ENCODE peak calls at places on chromosomes 16 and 17, in nine cellular contexts. I, V, P, L, X, O, K, W and S are unnamed samples.

GRCh38 chr16:31529398-31530312 is 2.0 kb downstream of the AHSP start:
- DNase-seq in I (no peak), V (no peak), P (no peak), L (no peak), X (no peak), O (no peak), K (peak), W (no peak), S (no peak)

GRCh38 chr16:22004321-22004720 is 3.4 kb upstream of the PDZD9 start:
- DNase-seq in I (no peak), V (no peak), P (no peak), L (no peak), X (no peak), O (no peak), K (no peak), W (no peak), S (no peak)

GRCh38 chr17:82031303-82031884 is at the start of gene RAC3:
- DNase-seq in I (no peak), V (no peak), P (peak), L (no peak), X (no peak), O (no peak), K (no peak), W (no peak), S (no peak)

GRCh38 chr17:28086519-28086918 is 44.0 kb downstream of the NLK start:
- DNase-seq in I (no peak), V (no peak), P (peak), L (no peak), X (no peak), O (peak), K (no peak), W (no peak), S (no peak)

GRCh38 chr17:42072323-42073187 is 22.2 kb upstream of the C17orf113 start:
- DNase-seq in I (no peak), V (peak), P (no peak), L (no peak), X (no peak), O (no peak), K (peak), W (no peak), S (no peak)

GRCh38 chr16:20380782-20381181 is 23.8 kb downstream of the PDILT start:
- DNase-seq in I (no peak), V (no peak), P (no peak), L (no peak), X (no peak), O (no peak), K (no peak), W (no peak), S (no peak)

GRCh38 chr17:67289174-67289876 is 44.3 kb upstream of the HELZ start:
- DNase-seq in I (peak), V (no peak), P (peak), L (no peak), X (no peak), O (peak), K (no peak), W (no peak), S (peak)

GRCh38 chr16:89104303-89104702 is 10.7 kb downstream of the ACSF3 start:
- DNase-seq in I (no peak), V (no peak), P (no peak), L (no peak), X (no peak), O (no peak), K (no peak), W (no peak), S (no peak)

GRCh38 chr16:86752582-86753175 is 174.3 kb downstream of the FOXL1 start:
- DNase-seq in I (no peak), V (no peak), P (no peak), L (no peak), X (no peak), O (no peak), K (no peak), W (no peak), S (no peak)

GRCh38 chr16:80263181-80263823 is 277.5 kb upstream of the DYNLRB2 start:
- DNase-seq in I (no peak), V (no peak), P (no peak), L (no peak), X (no peak), O (no peak), K (no peak), W (no peak), S (no peak)

GRCh38 chr17:45282683-45283644 is 21.1 kb upstream of the SPATA32 start:
- DNase-seq in I (no peak), V (no peak), P (no peak), L (no peak), X (no peak), O (no peak), K (peak), W (no peak), S (peak)

GRCh38 chr17:20116683-20117309 is 107.6 kb downstream of the SPECC1 start:
- DNase-seq in I (no peak), V (no peak), P (peak), L (peak), X (peak), O (peak), K (peak), W (no peak), S (no peak)

GRCh38 chr17:42928714-42929496 is 28.3 kb downstream of the G6PC1 start:
- DNase-seq in I (peak), V (peak), P (peak), L (no peak), X (no peak), O (peak), K (peak), W (peak), S (peak)